ENCODE peak calls at places on chromosomes 5 and 9, in eight cellular contexts. N is MM.1S, U is fibroblast of villous mesenchyme, K is neural progenitor cell, L is HFF-Myc, X is endothelial cell of umbilical vein, F is GM12865, H is heart left ventricle. T is an unnamed sample.

GRCh38 chr9:92385953-92386352 is 18.4 kb downstream of the OGN start:
- DNase-seq in L (no peak), H (no peak), N (no peak), F (no peak), K (no peak), U (no peak), X (no peak), T (no peak)

GRCh38 chr5:134423376-134423775 is 11.7 kb upstream of the CDKN2AIPNL start:
- DNase-seq in F (no peak), H (no peak), N (no peak), L (no peak), X (no peak), U (no peak), K (no peak), T (no peak)

GRCh38 chr5:14882658-14883580 is 11.3 kb upstream of the ANKH start:
- DNase-seq in U (no peak), K (no peak), H (peak; percentile 64), N (no peak), L (no peak), X (no peak), F (no peak), T (no peak)

GRCh38 chr9:129379181-129379836 is 201.2 kb upstream of the IER5L start:
- DNase-seq in H (peak; percentile 26), U (no peak), N (no peak), K (no peak), F (no peak), L (no peak), X (no peak), T (peak; percentile 74)

GRCh38 chr5:132300572-132301340 is 6.6 kb downstream of the SLC22A4 start:
- DNase-seq in F (no peak), N (no peak), X (no peak), K (no peak), H (no peak), U (no peak), L (no peak), T (no peak)

GRCh38 chr5:31106259-31106658 is 87.2 kb upstream of the CDH6 start:
- DNase-seq in L (no peak), N (no peak), U (no peak), X (no peak), F (no peak), K (peak; percentile 19), H (no peak), T (peak; percentile 14)

GRCh38 chr5:180250329-180250728 is 41.3 kb upstream of the RASGEF1C start:
- DNase-seq in F (no peak), L (no peak), U (no peak), K (no peak), N (no peak), X (no peak), H (no peak), T (no peak)

GRCh38 chr9:121566401-121567141 is 66.9 kb upstream of the GGTA1 start:
- DNase-seq in K (no peak), X (peak; percentile 39), H (peak; percentile 79), U (peak; percentile 22), L (no peak), F (no peak), N (no peak), T (peak; percentile 70)

GRCh38 chr9:27625751-27626628 is 52.7 kb upstream of the C9orf72 start:
- DNase-seq in H (no peak), N (no peak), L (no peak), K (no peak), F (no peak), X (no peak), U (no peak), T (no peak)

GRCh38 chr5:38029431-38030065 is 189.7 kb upstream of the GDNF start:
- DNase-seq in N (no peak), X (no peak), L (no peak), K (no peak), U (no peak), H (no peak), F (no peak), T (no peak)

GRCh38 chr5:66860199-66860975 is 264.2 kb downstream of the MAST4 start:
- DNase-seq in L (no peak), F (no peak), H (no peak), K (peak; percentile 24), X (peak; percentile 94), U (peak; percentile 27), N (no peak), T (no peak)

GRCh38 chr9:114745108-114745848 is 60.6 kb downstream of the TNFSF15 start:
- DNase-seq in H (no peak), F (no peak), K (no peak), N (no peak), X (peak; percentile 68), U (no peak), L (no peak), T (no peak)

GRCh38 chr9:75200892-75201470 is 112.7 kb downstream of the OSTF1 start:
- DNase-seq in H (no peak), X (peak; percentile 62), N (peak; percentile 41), F (peak; percentile 54), U (peak; percentile 41), K (peak; percentile 69), L (no peak), T (no peak)

GRCh38 chr9:75201480-75202209 is 113.3 kb downstream of the OSTF1 start:
- DNase-seq in L (no peak), X (no peak), K (no peak), F (no peak), N (no peak), U (no peak), H (no peak), T (no peak)

GRCh38 chr9:75197521-75197920 is 109.2 kb downstream of the OSTF1 start:
- DNase-seq in K (no peak), N (no peak), X (peak; percentile 36), F (no peak), H (no peak), U (no peak), L (no peak), T (no peak)

DNA sequence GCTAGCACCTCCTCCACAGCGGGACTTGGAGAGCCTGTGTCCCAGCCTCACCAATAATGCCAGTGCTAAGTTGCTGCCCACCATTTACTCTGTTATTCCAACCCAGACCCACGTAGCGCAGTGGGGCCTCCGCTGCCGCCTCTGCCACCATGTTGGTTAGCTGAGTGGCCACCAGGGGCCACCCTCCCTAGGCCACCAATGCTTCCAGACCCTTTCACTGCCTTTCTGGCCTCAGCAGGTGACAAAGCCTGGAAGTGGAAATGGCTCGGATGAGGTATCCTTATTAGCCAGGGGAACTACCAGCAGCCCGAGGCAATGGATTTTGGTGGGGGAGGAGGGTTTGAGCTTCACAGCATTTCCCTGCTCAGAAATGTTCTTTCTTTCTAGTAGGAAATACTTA is 110.1 kb downstream of the OSTF1 start:
- DNase-seq in X (no peak), H (no peak), N (no peak), K (peak; percentile 47), U (no peak), L (no peak), F (no peak), T (no peak)
- TF ChIP-seq CTCF in X (no peak), H (no peak), N (peak; percentile 24), K (peak; percentile 48), U (peak; percentile 17), L (peak; percentile 15), F (no peak), T (peak; percentile 46)

DNA sequence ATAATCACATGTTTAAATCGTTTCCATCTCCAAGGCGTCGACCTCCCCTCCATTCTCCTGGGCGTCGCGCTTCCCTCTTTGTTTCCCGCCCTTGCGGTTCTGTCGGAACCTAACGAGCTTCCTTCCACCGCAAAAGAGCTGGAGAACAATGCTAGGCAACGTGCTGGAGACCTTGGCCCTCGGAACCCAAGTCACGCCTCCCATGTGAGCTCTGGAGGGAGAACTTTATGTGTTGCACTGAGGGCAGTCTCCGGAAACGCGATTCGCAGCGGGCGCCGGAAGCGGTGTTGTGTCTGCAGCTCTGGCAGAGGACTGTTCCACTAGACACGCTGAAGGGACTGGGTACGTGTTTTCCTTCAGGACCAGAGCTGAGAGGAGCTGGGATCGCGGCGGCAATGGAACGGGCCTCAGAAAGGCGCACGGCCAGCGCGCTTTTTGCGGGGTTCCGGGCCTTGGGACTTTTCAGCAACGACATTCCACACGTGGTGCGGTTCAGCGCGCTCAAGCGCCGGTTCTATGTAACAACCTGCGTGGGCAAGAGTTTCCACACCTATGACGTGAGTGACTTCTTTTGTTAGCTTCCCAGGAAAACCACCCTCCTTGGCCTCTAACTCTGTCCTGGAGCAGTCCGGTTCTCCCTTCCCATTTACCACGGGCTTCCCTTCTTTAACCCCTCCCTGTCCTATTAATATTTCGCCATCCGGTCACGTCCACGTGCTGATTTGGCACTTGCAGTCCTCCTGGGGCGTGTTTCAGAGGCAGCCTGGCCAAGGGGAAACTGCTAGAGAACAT is at the start of gene WDR36:
- DNase-seq in U (peak; percentile 93), F (peak; percentile 95), X (peak; percentile 91), N (peak; percentile 91), H (peak; percentile 93), K (peak; percentile 91), L (peak; percentile 90), T (peak; percentile 93)
- TF ChIP-seq CTCF in U (no peak), F (no peak), X (no peak), N (no peak), H (peak; percentile 12), K (no peak), L (no peak), T (no peak)

GRCh38 chr5:8879248-8879647 is 666.6 kb downstream of the SEMA5A start:
- DNase-seq in U (no peak), H (no peak), L (no peak), F (peak; percentile 67), X (no peak), K (no peak), N (no peak), T (no peak)

DNA sequence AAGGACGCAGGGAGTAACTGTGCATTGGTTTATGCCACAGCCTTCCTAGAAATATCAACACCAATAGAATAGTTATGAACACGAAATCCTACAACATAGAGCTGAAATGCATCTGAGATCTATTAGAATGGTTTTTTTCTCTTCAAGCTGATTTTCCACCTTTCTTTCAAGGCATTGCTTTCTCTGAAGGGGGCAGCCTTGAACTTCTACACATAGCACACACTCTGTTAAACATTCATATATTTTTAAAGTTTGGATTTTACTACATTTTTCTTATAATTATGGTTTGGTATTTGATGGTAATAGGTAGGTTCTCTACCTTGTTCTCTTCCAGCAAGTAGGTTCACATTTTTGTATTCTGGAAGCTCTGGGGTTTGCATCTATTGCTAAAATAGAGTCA is 661.8 kb downstream of the SEMA5A start:
- DNase-seq in X (no peak), L (no peak), H (no peak), F (no peak), U (no peak), K (no peak), N (no peak), T (no peak)
- TF ChIP-seq CTCF in X (no peak), L (no peak), H (no peak), F (no peak), U (no peak), K (no peak), N (no peak), T (no peak)

GRCh38 chr5:77239126-77239741 is 28.8 kb downstream of the PDE8B start:
- DNase-seq in X (peak; percentile 20), K (no peak), H (no peak), L (no peak), F (peak; percentile 40), U (no peak), N (peak; percentile 23), T (peak; percentile 24)
- TF ChIP-seq CTCF in X (peak; percentile 14), K (peak; percentile 30), H (no peak), L (peak; percentile 32), F (peak; percentile 38), U (peak; percentile 43), N (peak; percentile 47), T (peak; percentile 26)

GRCh38 chr5:1390333-1390732 is 45.4 kb upstream of the CLPTM1L start:
- DNase-seq in N (no peak), F (no peak), U (no peak), X (no peak), L (no peak), H (no peak), K (no peak), T (no peak)
- TF ChIP-seq CTCF in N (no peak), F (no peak), U (no peak), X (no peak), L (no peak), H (no peak), K (no peak), T (no peak)

GRCh38 chr5:90793183-90793582 is 234.6 kb downstream of the ADGRV1 start:
- DNase-seq in H (no peak), X (peak; percentile 9), L (no peak), F (no peak), U (no peak), N (no peak), K (no peak), T (no peak)
- TF ChIP-seq CTCF in H (no peak), X (no peak), L (no peak), F (no peak), U (no peak), N (peak; percentile 7), K (no peak), T (no peak)

T was measured in WERI-Rb-1.